ENCODE peak calls at places on chromosomes 6 and 20, in nine cellular contexts. M is effector memory CD4-positive, alpha-beta T cell; J is IMR-90; A is vagina; F is BE2C; V is Peyer's patch; Q is A549; B is adrenal gland; I is right lobe of liver. O is an unnamed sample.

GRCh38 chr6:121539537-121539936 is 104.1 kb downstream of the GJA1 start:
- DNase-seq in M (no peak), J (no peak), A (no peak), F (no peak), V (no peak), Q (no peak), B (no peak), I (no peak), O (no peak)

GRCh38 chr6:121647905-121648304 is 212.5 kb downstream of the GJA1 start:
- DNase-seq in M (no peak), J (peak; percentile 78), A (no peak), F (no peak), V (no peak), Q (no peak), B (no peak), I (no peak), O (no peak)

GRCh38 chr20:49323622-49324238 is 45.9 kb upstream of the ZNFX1 start:
- DNase-seq in M (no peak), J (peak; percentile 74), A (no peak), F (no peak), V (peak; percentile 48), Q (no peak), B (no peak), I (no peak), O (no peak)

GRCh38 chr20:8879669-8880068 is 189.2 kb upstream of the PLCB4 start:
- DNase-seq in M (no peak), J (no peak), A (no peak), F (no peak), V (no peak), Q (no peak), B (no peak), I (no peak), O (no peak)

GRCh38 chr6:82248233-82248735 is 740 bp upstream of the IBTK start:
- DNase-seq in M (no peak), J (peak; percentile 65), A (no peak), F (no peak), V (peak; percentile 51), Q (peak; percentile 61), B (peak; percentile 14), I (no peak), O (no peak)

GRCh38 chr6:52503853-52504777 is 72.7 kb downstream of the TRAM2 start:
- DNase-seq in M (no peak), J (peak; percentile 72), A (no peak), F (peak; percentile 86), V (peak; percentile 96), Q (peak; percentile 89), B (peak; percentile 71), I (peak; percentile 79), O (peak; percentile 97)

GRCh38 chr6:157721431-157722229 is 101.4 kb upstream of the SNX9 start:
- DNase-seq in M (no peak), J (no peak), A (peak; percentile 69), F (no peak), V (no peak), Q (no peak), B (no peak), I (no peak), O (no peak)

GRCh38 chr6:4603291-4603690 is 172.9 kb upstream of the CDYL start:
- DNase-seq in M (no peak), J (peak; percentile 67), A (no peak), F (no peak), V (peak; percentile 59), Q (no peak), B (peak; percentile 49), I (no peak), O (peak; percentile 85)

GRCh38 chr20:14553774-14554524 is 216.5 kb upstream of the FLRT3 start:
- DNase-seq in M (no peak), J (peak; percentile 34), A (no peak), F (no peak), V (no peak), Q (no peak), B (no peak), I (no peak), O (no peak)

GRCh38 chr20:10074513-10074912 is 39.7 kb downstream of the ANKEF1 start:
- DNase-seq in M (no peak), J (peak; percentile 90), A (no peak), F (peak; percentile 86), V (no peak), Q (peak; percentile 75), B (peak; percentile 80), I (no peak), O (no peak)

GRCh38 chr6:158471339-158471738 is 88.6 kb upstream of the TMEM181 start:
- DNase-seq in M (no peak), J (no peak), A (no peak), F (no peak), V (no peak), Q (no peak), B (no peak), I (no peak), O (no peak)

GRCh38 chr6:159042003-159042823 is 2.6 kb downstream of the TAGAP start:
- DNase-seq in M (peak; percentile 70), J (peak; percentile 47), A (peak; percentile 84), F (peak; percentile 50), V (peak; percentile 91), Q (peak; percentile 64), B (peak; percentile 73), I (peak; percentile 73), O (no peak)

DNA sequence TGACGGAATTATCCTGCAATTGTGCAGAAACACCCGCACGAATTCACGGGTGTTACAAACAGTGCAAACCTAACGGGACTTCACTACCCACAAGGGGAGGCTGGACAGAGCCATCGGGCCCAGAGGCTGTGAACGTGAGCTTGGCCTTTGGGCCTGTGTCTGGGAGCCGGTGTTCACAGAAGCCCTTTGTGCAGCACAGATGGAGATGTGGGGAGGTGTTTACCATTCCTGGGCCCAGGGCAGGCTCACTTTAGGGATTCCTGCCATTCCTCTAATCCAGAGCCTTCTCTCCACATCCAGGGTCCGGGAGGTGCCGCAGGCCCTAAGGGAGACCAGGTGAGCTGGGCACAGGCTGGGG is 15.0 kb downstream of the COL9A3 start:
- DNase-seq in M (no peak), J (no peak), A (no peak), F (no peak), V (no peak), Q (no peak), B (no peak), I (no peak), O (no peak)
- H3K4me1 ChIP-seq in M (no peaks in the 10 kb centered on the region), J (peaks cover 3% of the 10 kb centered on the region), A (peaks cover 26% of the 10 kb centered on the region), F (peaks cover 19% of the 10 kb centered on the region), V (peaks cover 11% of the 10 kb centered on the region), Q (peaks cover 16% of the 10 kb centered on the region), B (no peaks in the 10 kb centered on the region), I (no peaks in the 10 kb centered on the region), O (peaks cover 13% of the 10 kb centered on the region)

GRCh38 chr6:7110092-7110792 is 2.5 kb downstream of the RREB1 start:
- DNase-seq in M (no peak), J (no peak), A (no peak), F (no peak), V (no peak), Q (no peak), B (no peak), I (no peak), O (no peak)

GRCh38 chr6:7114744-7115451 is 7.1 kb downstream of the RREB1 start:
- DNase-seq in M (no peak), J (no peak), A (no peak), F (no peak), V (no peak), Q (no peak), B (no peak), I (no peak), O (no peak)

GRCh38 chr6:7115452-7116223 is 7.9 kb downstream of the RREB1 start:
- DNase-seq in M (no peak), J (no peak), A (no peak), F (no peak), V (no peak), Q (no peak), B (no peak), I (no peak), O (no peak)

GRCh38 chr6:7111095-7111690 is 3.4 kb downstream of the RREB1 start:
- DNase-seq in M (no peak), J (no peak), A (no peak), F (no peak), V (no peak), Q (no peak), B (no peak), I (no peak), O (no peak)

DNA sequence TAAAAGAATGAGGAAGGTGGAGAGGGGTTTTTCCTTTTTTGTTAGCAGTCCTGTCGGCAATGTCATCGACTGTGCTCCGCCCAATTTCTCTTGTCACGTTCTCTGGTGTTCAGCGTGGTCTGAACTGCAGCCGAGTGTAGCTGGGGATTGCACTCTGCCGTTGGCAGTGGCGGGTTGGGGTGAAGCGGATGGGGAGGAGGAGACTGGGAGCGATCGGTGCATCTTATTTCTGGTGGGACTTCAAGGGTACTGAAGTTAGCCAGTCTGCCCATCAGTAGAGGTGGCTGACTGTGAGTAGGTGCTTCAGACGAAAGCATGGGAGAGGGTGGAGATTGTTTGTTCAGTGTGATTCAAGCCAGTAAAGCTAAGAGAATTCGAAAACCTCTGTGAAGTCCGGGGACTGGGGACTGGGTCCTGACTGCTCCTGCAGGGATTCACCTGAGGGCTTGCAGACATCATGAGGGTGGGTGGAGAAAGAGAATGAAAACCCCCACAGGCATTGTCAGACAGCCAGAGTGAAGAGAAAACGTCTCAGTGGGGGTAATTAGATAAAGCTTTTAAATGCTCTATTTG is 5.1 kb downstream of the RREB1 start:
- DNase-seq in M (no peak), J (no peak), A (no peak), F (no peak), V (peak; percentile 66), Q (no peak), B (peak; percentile 38), I (no peak), O (no peak)
- H3K4me1 ChIP-seq in M (peaks cover 16% of the 10 kb centered on the region), J (peaks cover 8% of the 10 kb centered on the region), A (peaks cover 53% of the 10 kb centered on the region), F (peaks cover 3% of the 10 kb centered on the region), V (peaks cover 21% of the 10 kb centered on the region), Q (peaks cover 58% of the 10 kb centered on the region), B (peaks cover 68% of the 10 kb centered on the region), I (no peaks in the 10 kb centered on the region), O (peaks cover 50% of the 10 kb centered on the region)

GRCh38 chr20:64149809-64150560 is 14.3 kb upstream of the MYT1 start:
- DNase-seq in M (no peak), J (no peak), A (no peak), F (no peak), V (no peak), Q (no peak), B (no peak), I (peak; percentile 20), O (no peak)

GRCh38 chr20:64148581-64148980 is 15.7 kb upstream of the MYT1 start:
- DNase-seq in M (no peak), J (no peak), A (no peak), F (no peak), V (no peak), Q (no peak), B (no peak), I (peak; percentile 12), O (no peak)

GRCh38 chr20:64150756-64151633 is 13.3 kb upstream of the MYT1 start:
- DNase-seq in M (no peak), J (no peak), A (no peak), F (no peak), V (no peak), Q (no peak), B (no peak), I (no peak), O (no peak)

GRCh38 chr20:64146936-64147451 is 17.3 kb upstream of the MYT1 start:
- DNase-seq in M (no peak), J (no peak), A (no peak), F (no peak), V (no peak), Q (no peak), B (no peak), I (peak; percentile 37), O (peak; percentile 10)

GRCh38 chr20:64149141-64149540 is 15.1 kb upstream of the MYT1 start:
- DNase-seq in M (no peak), J (no peak), A (no peak), F (no peak), V (no peak), Q (no peak), B (no peak), I (peak; percentile 24), O (no peak)
- H3K4me1 ChIP-seq in M (no peaks in the 10 kb centered on the region), J (no peaks in the 10 kb centered on the region), A (no peaks in the 10 kb centered on the region), F (peaks cover 32% of the 10 kb centered on the region), V (no peaks in the 10 kb centered on the region), Q (no peaks in the 10 kb centered on the region), B (no peaks in the 10 kb centered on the region), I (no peaks in the 10 kb centered on the region), O (no peaks in the 10 kb centered on the region)

GRCh38 chr20:46333136-46333991 is 25.1 kb upstream of the CDH22 start:
- DNase-seq in M (no peak), J (no peak), A (no peak), F (peak; percentile 53), V (no peak), Q (no peak), B (no peak), I (no peak), O (peak; percentile 34)
- H3K4me1 ChIP-seq in M (no peaks in the 10 kb centered on the region), J (no peaks in the 10 kb centered on the region), A (peaks cover 9% of the 10 kb centered on the region), F (peaks cover 40% of the 10 kb centered on the region), V (no peaks in the 10 kb centered on the region), Q (no peaks in the 10 kb centered on the region), B (no peaks in the 10 kb centered on the region), I (no peaks in the 10 kb centered on the region), O (no peaks in the 10 kb centered on the region)